ENCODE peak calls at places on chromosomes 4 and X, in seven cellular contexts. D is RWPE1; U is activated naive CD4-positive, alpha-beta T cell; Z is progenitor cell of endocrine pancreas; Y is astrocyte of the spinal cord; Q is DND-41; M is T-cell. E is an unnamed sample.

GRCh38 chr4:31261632-31262031 is 541.5 kb downstream of the PCDH7 start:
- DNase-seq in D (no peak), U (no peak), Z (no peak), Y (no peak), Q (no peak), M (no peak), E (no peak)

GRCh38 chr4:149997881-149998421 is 80.3 kb upstream of the DCLK2 start:
- DNase-seq in D (peak), U (no peak), Z (no peak), Y (peak), Q (no peak), M (no peak), E (no peak)

GRCh38 chr4:182840108-182840507 is 77.1 kb downstream of the DCTD start:
- DNase-seq in D (no peak), U (no peak), Z (no peak), Y (no peak), Q (no peak), M (no peak), E (no peak)

GRCh38 chr4:52862605-52863236 is 604 bp downstream of the RASL11B start:
- DNase-seq in D (peak), U (no peak), Z (no peak), Y (no peak), Q (no peak), M (no peak), E (no peak)

GRCh38 chr4:42136371-42136770 is 16.1 kb downstream of the BEND4 start:
- DNase-seq in D (no peak), U (no peak), Z (no peak), Y (no peak), Q (no peak), M (no peak), E (no peak)

GRCh38 chrX:11589573-11590110 is 76.1 kb downstream of the ARHGAP6 start:
- DNase-seq in D (no peak), U (no peak), Z (no peak), Y (no peak), Q (no peak), M (no peak), E (no peak)

GRCh38 chr4:13092702-13093101 is 391.4 kb downstream of the RAB28 start:
- DNase-seq in D (no peak), U (no peak), Z (no peak), Y (peak), Q (no peak), M (no peak), E (no peak)

GRCh38 chr4:7020856-7021255 is 22.3 kb upstream of the TADA2B start:
- DNase-seq in D (no peak), U (no peak), Z (no peak), Y (no peak), Q (no peak), M (no peak), E (no peak)

GRCh38 chr4:145734576-145735329 is 54.8 kb downstream of the C4orf51 start:
- DNase-seq in D (peak), U (no peak), Z (no peak), Y (peak), Q (no peak), M (no peak), E (peak)

GRCh38 chr4:161003418-161004057 is 1160.3 kb downstream of the FSTL5 start:
- DNase-seq in D (no peak), U (no peak), Z (no peak), Y (no peak), Q (no peak), M (no peak), E (no peak)

GRCh38 chrX:69221239-69222102 is 56.2 kb upstream of the PJA1 start:
- DNase-seq in D (no peak), U (no peak), Z (no peak), Y (no peak), Q (no peak), M (no peak), E (no peak)

GRCh38 chrX:38220936-38221386 is 290 bp upstream of the SRPX start:
- DNase-seq in D (peak), U (no peak), Z (no peak), Y (peak), Q (no peak), M (no peak), E (no peak)

GRCh38 chrX:134782796-134783195 is 124.5 kb upstream of the PLAC1 start:
- DNase-seq in D (peak), U (no peak), Z (no peak), Y (peak), Q (no peak), M (no peak), E (peak)

GRCh38 chrX:54492340-54492739 is 3.7 kb downstream of the FGD1 start:
- DNase-seq in D (peak), U (no peak), Z (no peak), Y (peak), Q (no peak), M (no peak), E (peak)

GRCh38 chr4:67593741-67594175 is 35.2 kb downstream of the STAP1 start:
- DNase-seq in D (no peak), U (no peak), Z (no peak), Y (no peak), Q (no peak), M (no peak), E (peak)

GRCh38 chr4:100421356-100421978 is 96.4 kb downstream of the EMCN start:
- DNase-seq in D (peak), U (no peak), Z (no peak), Y (peak), Q (no peak), M (no peak), E (peak)

GRCh38 chrX:72714471-72714916 is 388 bp upstream of the PHKA1 start:
- DNase-seq in D (peak), U (no peak), Z (peak), Y (peak), Q (no peak), M (no peak), E (peak)

GRCh38 chr4:15944895-15945294 is 6.4 kb upstream of the FGFBP1 start:
- DNase-seq in D (no peak), U (no peak), Z (no peak), Y (no peak), Q (no peak), M (no peak), E (no peak)

GRCh38 chr4:3122081-3122563 is 47.6 kb downstream of the HTT start:
- DNase-seq in D (no peak), U (no peak), Z (no peak), Y (peak), Q (no peak), M (no peak), E (peak)

GRCh38 chr4:11543710-11544109 is 115.0 kb upstream of the HS3ST1 start:
- DNase-seq in D (peak), U (no peak), Z (no peak), Y (peak), Q (no peak), M (no peak), E (no peak)